ENCODE peak calls at places on chromosomes 4 and X, in seven cellular contexts. One of them, this sample, is unnamed.

GRCh38 chrX:103817502-103817901 is 14.6 kb downstream of the RAB9B start:
- DNase-seq in iris pigment epithelial cell: peak; percentile 28
- DNase-seq in amniotic epithelial cell: peak; percentile 13
- DNase-seq in hypothalamus: no peak
- DNase-seq in Caki2: no peak
- DNase-seq in SW 1271: no peak
- DNase-seq in T-helper 9 cell: peak; percentile 2
- DNase-seq in this sample: no peak

GRCh38 chr4:77471821-77472495 is 133.7 kb upstream of the CXCL13 start:
- DNase-seq in Caki2: no peak
- DNase-seq in SW 1271: no peak
- DNase-seq in hypothalamus: no peak
- DNase-seq in iris pigment epithelial cell: no peak
- DNase-seq in T-helper 9 cell: no peak
- DNase-seq in amniotic epithelial cell: no peak
- DNase-seq in this sample: no peak

GRCh38 chr4:25861951-25862410 is 807 bp downstream of the SEL1L3 start:
- DNase-seq in hypothalamus: no peak
- DNase-seq in iris pigment epithelial cell: peak; percentile 38
- DNase-seq in T-helper 9 cell: no peak
- DNase-seq in SW 1271: no peak
- DNase-seq in amniotic epithelial cell: peak; percentile 19
- DNase-seq in Caki2: peak; percentile 33
- DNase-seq in this sample: no peak

GRCh38 chr4:114318309-114318708 is 280.3 kb upstream of the UGT8 start:
- DNase-seq in hypothalamus: no peak
- DNase-seq in Caki2: no peak
- DNase-seq in T-helper 9 cell: no peak
- DNase-seq in SW 1271: no peak
- DNase-seq in iris pigment epithelial cell: peak; percentile 27
- DNase-seq in amniotic epithelial cell: peak; percentile 47
- DNase-seq in this sample: no peak

GRCh38 chr4:112253382-112254000 is 21.9 kb downstream of the AP1AR start:
- DNase-seq in T-helper 9 cell: no peak
- DNase-seq in iris pigment epithelial cell: no peak
- DNase-seq in amniotic epithelial cell: no peak
- DNase-seq in hypothalamus: no peak
- DNase-seq in SW 1271: no peak
- DNase-seq in Caki2: no peak
- DNase-seq in this sample: no peak

GRCh38 chrX:69285881-69286545 is 120.8 kb upstream of the PJA1 start:
- DNase-seq in iris pigment epithelial cell: peak; percentile 8
- DNase-seq in Caki2: peak; percentile 15
- DNase-seq in SW 1271: no peak
- DNase-seq in amniotic epithelial cell: peak; percentile 5
- DNase-seq in T-helper 9 cell: peak; percentile 60
- DNase-seq in hypothalamus: peak; percentile 44
- DNase-seq in this sample: peak; percentile 15

GRCh38 chr4:2036327-2036726 is 22.8 kb upstream of the NAT8L start:
- DNase-seq in amniotic epithelial cell: no peak
- DNase-seq in Caki2: no peak
- DNase-seq in hypothalamus: no peak
- DNase-seq in iris pigment epithelial cell: no peak
- DNase-seq in T-helper 9 cell: no peak
- DNase-seq in SW 1271: no peak
- DNase-seq in this sample: no peak

GRCh38 chrX:123217077-123217476 is 33.0 kb downstream of the GRIA3 start:
- DNase-seq in amniotic epithelial cell: peak; percentile 7
- DNase-seq in T-helper 9 cell: no peak
- DNase-seq in Caki2: no peak
- DNase-seq in hypothalamus: no peak
- DNase-seq in iris pigment epithelial cell: peak; percentile 8
- DNase-seq in SW 1271: no peak
- DNase-seq in this sample: peak; percentile 2

GRCh38 chr4:118975487-118976192 is 87.0 kb downstream of the SYNPO2 start:
- DNase-seq in SW 1271: no peak
- DNase-seq in Caki2: no peak
- DNase-seq in T-helper 9 cell: no peak
- DNase-seq in hypothalamus: no peak
- DNase-seq in amniotic epithelial cell: no peak
- DNase-seq in iris pigment epithelial cell: no peak
- DNase-seq in this sample: peak; percentile 51

GRCh38 chrX:7586126-7586525 is 256.8 kb upstream of the VCX start:
- DNase-seq in Caki2: no peak
- DNase-seq in SW 1271: no peak
- DNase-seq in amniotic epithelial cell: peak; percentile 7
- DNase-seq in iris pigment epithelial cell: peak; percentile 46
- DNase-seq in hypothalamus: no peak
- DNase-seq in T-helper 9 cell: no peak
- DNase-seq in this sample: no peak

GRCh38 chr4:23717528-23718248 is 172.2 kb downstream of the PPARGC1A start:
- DNase-seq in Caki2: peak; percentile 44
- DNase-seq in amniotic epithelial cell: no peak
- DNase-seq in SW 1271: no peak
- DNase-seq in iris pigment epithelial cell: peak; percentile 31
- DNase-seq in hypothalamus: no peak
- DNase-seq in T-helper 9 cell: no peak
- DNase-seq in this sample: no peak

GRCh38 chr4:108651068-108651794 is 832 bp downstream of the OSTC start:
- DNase-seq in Caki2: peak; percentile 19
- DNase-seq in SW 1271: no peak
- DNase-seq in T-helper 9 cell: no peak
- DNase-seq in iris pigment epithelial cell: peak; percentile 79
- DNase-seq in hypothalamus: no peak
- DNase-seq in amniotic epithelial cell: peak; percentile 60
- DNase-seq in this sample: no peak

GRCh38 chr4:8081621-8082516 is 76.7 kb downstream of the ABLIM2 start:
- DNase-seq in amniotic epithelial cell: no peak
- DNase-seq in iris pigment epithelial cell: no peak
- DNase-seq in T-helper 9 cell: no peak
- DNase-seq in hypothalamus: no peak
- DNase-seq in SW 1271: no peak
- DNase-seq in Caki2: no peak
- DNase-seq in this sample: no peak

GRCh38 chr4:130479020-130479419 is 1383.1 kb downstream of the C4orf33 start:
- DNase-seq in SW 1271: no peak
- DNase-seq in iris pigment epithelial cell: peak; percentile 58
- DNase-seq in T-helper 9 cell: no peak
- DNase-seq in hypothalamus: no peak
- DNase-seq in amniotic epithelial cell: peak; percentile 51
- DNase-seq in Caki2: no peak
- DNase-seq in this sample: no peak

GRCh38 chr4:83782591-83782990 is 246.7 kb downstream of the GPAT3 start:
- DNase-seq in Caki2: no peak
- DNase-seq in T-helper 9 cell: no peak
- DNase-seq in iris pigment epithelial cell: no peak
- DNase-seq in hypothalamus: no peak
- DNase-seq in amniotic epithelial cell: peak; percentile 29
- DNase-seq in SW 1271: no peak
- DNase-seq in this sample: no peak

GRCh38 chr4:142719854-142720541 is 126.1 kb downstream of the INPP4B start:
- DNase-seq in amniotic epithelial cell: peak; percentile 21
- DNase-seq in Caki2: peak; percentile 41
- DNase-seq in iris pigment epithelial cell: peak; percentile 7
- DNase-seq in SW 1271: no peak
- DNase-seq in T-helper 9 cell: no peak
- DNase-seq in hypothalamus: no peak
- DNase-seq in this sample: no peak

GRCh38 chr4:83013420-83013867 is 2.8 kb upstream of the LIN54 start:
- DNase-seq in SW 1271: no peak
- DNase-seq in T-helper 9 cell: no peak
- DNase-seq in amniotic epithelial cell: no peak
- DNase-seq in hypothalamus: no peak
- DNase-seq in iris pigment epithelial cell: no peak
- DNase-seq in Caki2: no peak
- DNase-seq in this sample: no peak

GRCh38 chr4:137421796-137422195 is 110.5 kb downstream of the PCDH18 start:
- DNase-seq in hypothalamus: no peak
- DNase-seq in SW 1271: no peak
- DNase-seq in amniotic epithelial cell: peak; percentile 37
- DNase-seq in Caki2: no peak
- DNase-seq in T-helper 9 cell: no peak
- DNase-seq in iris pigment epithelial cell: peak; percentile 60
- DNase-seq in this sample: no peak

GRCh38 chr4:77354550-77354949 is 197.5 kb downstream of the CCNG2 start:
- DNase-seq in hypothalamus: no peak
- DNase-seq in amniotic epithelial cell: no peak
- DNase-seq in T-helper 9 cell: no peak
- DNase-seq in SW 1271: no peak
- DNase-seq in Caki2: no peak
- DNase-seq in iris pigment epithelial cell: no peak
- DNase-seq in this sample: no peak

GRCh38 chrX:130224810-130225209 is 43.9 kb downstream of the ZNF280C start:
- DNase-seq in hypothalamus: no peak
- DNase-seq in T-helper 9 cell: no peak
- DNase-seq in SW 1271: no peak
- DNase-seq in amniotic epithelial cell: peak; percentile 81
- DNase-seq in Caki2: no peak
- DNase-seq in iris pigment epithelial cell: peak; percentile 71
- DNase-seq in this sample: no peak

GRCh38 chrX:120790552-120790951 is 85.1 kb downstream of the CT47B1 start:
- DNase-seq in Caki2: no peak
- DNase-seq in hypothalamus: no peak
- DNase-seq in T-helper 9 cell: no peak
- DNase-seq in amniotic epithelial cell: peak; percentile 25
- DNase-seq in SW 1271: no peak
- DNase-seq in iris pigment epithelial cell: no peak
- DNase-seq in this sample: no peak